ENCODE peak calls at places on chromosome 22, in nine cellular contexts. One of them, this sample, is unnamed.

GRCh38 chr22:44387486-44387885 is 74.7 kb upstream of the SHISAL1 start:
- DNase-seq in OCI-LY7: no peak
- DNase-seq in suprapubic skin: no peak
- DNase-seq in heart right ventricle: no peak
- DNase-seq in AG04450: no peak
- DNase-seq in uterus: no peak
- DNase-seq in mammary epithelial cell: no peak
- DNase-seq in A673: no peak
- DNase-seq in choroid plexus epithelial cell: no peak
- DNase-seq in this sample: no peak

GRCh38 chr22:44220727-44221680 is 40.3 kb downstream of the PARVG start:
- DNase-seq in OCI-LY7: no peak
- DNase-seq in suprapubic skin: no peak
- DNase-seq in heart right ventricle: no peak
- DNase-seq in AG04450: no peak
- DNase-seq in uterus: no peak
- DNase-seq in mammary epithelial cell: no peak
- DNase-seq in A673: no peak
- DNase-seq in choroid plexus epithelial cell: no peak
- DNase-seq in this sample: no peak

GRCh38 chr22:49230194-49230577 is 597.5 kb downstream of the BRD1 start:
- DNase-seq in OCI-LY7: no peak
- DNase-seq in suprapubic skin: peak; percentile 33
- DNase-seq in heart right ventricle: no peak
- DNase-seq in AG04450: no peak
- DNase-seq in uterus: no peak
- DNase-seq in mammary epithelial cell: no peak
- DNase-seq in A673: peak; percentile 41
- DNase-seq in choroid plexus epithelial cell: no peak
- DNase-seq in this sample: no peak

GRCh38 chr22:44973829-44974228 is 36.0 kb downstream of the PHF21B start:
- DNase-seq in OCI-LY7: no peak
- DNase-seq in suprapubic skin: no peak
- DNase-seq in heart right ventricle: no peak
- DNase-seq in AG04450: no peak
- DNase-seq in uterus: no peak
- DNase-seq in mammary epithelial cell: no peak
- DNase-seq in A673: no peak
- DNase-seq in choroid plexus epithelial cell: no peak
- DNase-seq in this sample: no peak

GRCh38 chr22:41833369-41834004 is 582 bp downstream of the SREBF2 start:
- DNase-seq in OCI-LY7: peak; percentile 55
- DNase-seq in suprapubic skin: peak; percentile 80
- DNase-seq in heart right ventricle: peak; percentile 24
- DNase-seq in AG04450: no peak
- DNase-seq in uterus: peak; percentile 41
- DNase-seq in mammary epithelial cell: peak; percentile 44
- DNase-seq in A673: peak; percentile 49
- DNase-seq in choroid plexus epithelial cell: no peak
- DNase-seq in this sample: no peak

GRCh38 chr22:22896601-22897000 is 9.0 kb downstream of the IGLL5 start:
- DNase-seq in OCI-LY7: no peak
- DNase-seq in suprapubic skin: no peak
- DNase-seq in heart right ventricle: no peak
- DNase-seq in AG04450: no peak
- DNase-seq in uterus: no peak
- DNase-seq in mammary epithelial cell: no peak
- DNase-seq in A673: no peak
- DNase-seq in choroid plexus epithelial cell: no peak
- DNase-seq in this sample: no peak

GRCh38 chr22:35552846-35553245 is 12.2 kb downstream of the RASD2 start:
- DNase-seq in OCI-LY7: no peak
- DNase-seq in suprapubic skin: no peak
- DNase-seq in heart right ventricle: no peak
- DNase-seq in AG04450: no peak
- DNase-seq in uterus: no peak
- DNase-seq in mammary epithelial cell: no peak
- DNase-seq in A673: no peak
- DNase-seq in choroid plexus epithelial cell: no peak
- DNase-seq in this sample: no peak

GRCh38 chr22:22692707-22693530 is 48.5 kb downstream of the GGTLC2 start:
- DNase-seq in OCI-LY7: peak; percentile 83
- DNase-seq in suprapubic skin: no peak
- DNase-seq in heart right ventricle: no peak
- DNase-seq in AG04450: no peak
- DNase-seq in uterus: no peak
- DNase-seq in mammary epithelial cell: peak; percentile 17
- DNase-seq in A673: peak; percentile 30
- DNase-seq in choroid plexus epithelial cell: peak; percentile 53
- DNase-seq in this sample: no peak

GRCh38 chr22:22935056-22935545 is 47.5 kb downstream of the IGLL5 start:
- DNase-seq in OCI-LY7: no peak
- DNase-seq in suprapubic skin: no peak
- DNase-seq in heart right ventricle: no peak
- DNase-seq in AG04450: no peak
- DNase-seq in uterus: no peak
- DNase-seq in mammary epithelial cell: no peak
- DNase-seq in A673: no peak
- DNase-seq in choroid plexus epithelial cell: no peak
- DNase-seq in this sample: no peak

GRCh38 chr22:22830193-22830592 is 57.4 kb upstream of the IGLL5 start:
- DNase-seq in OCI-LY7: no peak
- DNase-seq in suprapubic skin: no peak
- DNase-seq in heart right ventricle: no peak
- DNase-seq in AG04450: no peak
- DNase-seq in uterus: no peak
- DNase-seq in mammary epithelial cell: no peak
- DNase-seq in A673: no peak
- DNase-seq in choroid plexus epithelial cell: no peak
- DNase-seq in this sample: no peak

DNA sequence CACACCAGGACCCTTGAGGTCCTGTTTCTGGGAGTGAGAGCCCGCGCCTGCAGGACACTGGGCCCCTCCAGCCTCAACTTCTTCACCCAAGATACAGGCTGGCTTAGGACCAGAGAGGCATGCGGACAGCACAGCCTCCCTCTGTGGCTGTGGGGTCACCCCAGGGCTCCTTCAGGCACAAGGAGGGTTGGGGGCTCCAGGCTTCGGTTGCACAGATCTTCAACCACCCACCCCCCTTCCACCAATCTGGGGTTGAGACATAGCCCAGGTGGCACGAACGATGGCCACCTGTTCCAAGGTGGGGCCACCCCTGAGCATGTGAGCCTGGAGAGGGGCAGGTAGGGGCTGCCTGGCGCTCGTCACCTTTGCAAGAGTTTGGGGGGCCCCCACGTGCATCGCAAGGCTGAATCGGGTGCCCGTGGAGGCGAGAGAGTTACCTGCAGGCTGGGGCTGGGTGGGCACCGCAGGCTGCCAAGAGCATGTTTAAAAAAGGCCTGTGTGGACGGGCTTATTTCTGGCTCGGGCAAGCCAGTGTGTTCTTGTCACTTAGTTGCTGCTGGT is 1.2 kb downstream of the ZDHHC8 start:
- DNase-seq in OCI-LY7: no peak
- DNase-seq in suprapubic skin: no peak
- DNase-seq in heart right ventricle: no peak
- DNase-seq in AG04450: no peak
- DNase-seq in uterus: no peak
- DNase-seq in mammary epithelial cell: no peak
- DNase-seq in A673: no peak
- DNase-seq in choroid plexus epithelial cell: no peak
- DNase-seq in this sample: no peak
- H3K4me3 ChIP-seq in OCI-LY7: no peak overlapping the region
- H3K4me3 ChIP-seq in suprapubic skin: peak overlapping the region; percentile 98
- H3K4me3 ChIP-seq in heart right ventricle: peak overlapping the region; percentile 99
- H3K4me3 ChIP-seq in AG04450: peak overlapping the region; percentile 79
- H3K4me3 ChIP-seq in uterus: peak overlapping the region; percentile 94
- H3K4me3 ChIP-seq in mammary epithelial cell: peak overlapping the region; percentile 84
- H3K4me3 ChIP-seq in A673: peak overlapping the region; percentile 88
- H3K4me3 ChIP-seq in choroid plexus epithelial cell: peak overlapping the region; percentile 82
- H3K4me3 ChIP-seq in this sample: peak overlapping the region; percentile 89

GRCh38 chr22:42974223-42974622 is 40.7 kb downstream of the PACSIN2 start:
- DNase-seq in OCI-LY7: no peak
- DNase-seq in suprapubic skin: no peak
- DNase-seq in heart right ventricle: no peak
- DNase-seq in AG04450: no peak
- DNase-seq in uterus: no peak
- DNase-seq in mammary epithelial cell: no peak
- DNase-seq in A673: no peak
- DNase-seq in choroid plexus epithelial cell: no peak
- DNase-seq in this sample: no peak
- H3K4me3 ChIP-seq in OCI-LY7: no peak overlapping the region
- H3K4me3 ChIP-seq in suprapubic skin: no peak overlapping the region
- H3K4me3 ChIP-seq in heart right ventricle: no peak overlapping the region
- H3K4me3 ChIP-seq in AG04450: no peak overlapping the region
- H3K4me3 ChIP-seq in uterus: no peak overlapping the region
- H3K4me3 ChIP-seq in mammary epithelial cell: no peak overlapping the region
- H3K4me3 ChIP-seq in A673: no peak overlapping the region
- H3K4me3 ChIP-seq in choroid plexus epithelial cell: no peak overlapping the region
- H3K4me3 ChIP-seq in this sample: no peak overlapping the region

GRCh38 chr22:46088541-46089311 is 61.6 kb upstream of the PPARA start:
- DNase-seq in OCI-LY7: no peak
- DNase-seq in suprapubic skin: peak; percentile 75
- DNase-seq in heart right ventricle: peak; percentile 58
- DNase-seq in AG04450: no peak
- DNase-seq in uterus: peak; percentile 50
- DNase-seq in mammary epithelial cell: peak; percentile 82
- DNase-seq in A673: no peak
- DNase-seq in choroid plexus epithelial cell: peak; percentile 76
- DNase-seq in this sample: peak; percentile 45
- H3K4me3 ChIP-seq in OCI-LY7: no peak overlapping the region
- H3K4me3 ChIP-seq in suprapubic skin: peak overlapping the region; percentile 79
- H3K4me3 ChIP-seq in heart right ventricle: peak overlapping the region; percentile 27
- H3K4me3 ChIP-seq in AG04450: no peak overlapping the region
- H3K4me3 ChIP-seq in uterus: peak overlapping the region; percentile 7
- H3K4me3 ChIP-seq in mammary epithelial cell: peak overlapping the region; percentile 95
- H3K4me3 ChIP-seq in A673: no peak overlapping the region
- H3K4me3 ChIP-seq in choroid plexus epithelial cell: no peak overlapping the region
- H3K4me3 ChIP-seq in this sample: no peak overlapping the region

GRCh38 chr22:19892249-19892879 is 37.7 kb upstream of the GNB1L start:
- DNase-seq in OCI-LY7: peak; percentile 66
- DNase-seq in suprapubic skin: no peak
- DNase-seq in heart right ventricle: no peak
- DNase-seq in AG04450: no peak
- DNase-seq in uterus: peak; percentile 47
- DNase-seq in mammary epithelial cell: peak; percentile 16
- DNase-seq in A673: no peak
- DNase-seq in choroid plexus epithelial cell: peak; percentile 70
- DNase-seq in this sample: no peak
- H3K4me3 ChIP-seq in OCI-LY7: peak overlapping the region; percentile 33
- H3K4me3 ChIP-seq in suprapubic skin: no peak overlapping the region
- H3K4me3 ChIP-seq in heart right ventricle: no peak overlapping the region
- H3K4me3 ChIP-seq in AG04450: no peak overlapping the region
- H3K4me3 ChIP-seq in uterus: peak overlapping the region; percentile 1
- H3K4me3 ChIP-seq in mammary epithelial cell: no peak overlapping the region
- H3K4me3 ChIP-seq in A673: no peak overlapping the region
- H3K4me3 ChIP-seq in choroid plexus epithelial cell: peak overlapping the region; percentile 33
- H3K4me3 ChIP-seq in this sample: no peak overlapping the region

GRCh38 chr22:37557321-37558001 is 2.8 kb upstream of the CDC42EP1 start:
- DNase-seq in OCI-LY7: no peak
- DNase-seq in suprapubic skin: no peak
- DNase-seq in heart right ventricle: no peak
- DNase-seq in AG04450: no peak
- DNase-seq in uterus: no peak
- DNase-seq in mammary epithelial cell: no peak
- DNase-seq in A673: no peak
- DNase-seq in choroid plexus epithelial cell: no peak
- DNase-seq in this sample: no peak

GRCh38 chr22:37555029-37555428 is 5.3 kb upstream of the CDC42EP1 start:
- DNase-seq in OCI-LY7: no peak
- DNase-seq in suprapubic skin: no peak
- DNase-seq in heart right ventricle: no peak
- DNase-seq in AG04450: no peak
- DNase-seq in uterus: no peak
- DNase-seq in mammary epithelial cell: no peak
- DNase-seq in A673: no peak
- DNase-seq in choroid plexus epithelial cell: no peak
- DNase-seq in this sample: no peak

GRCh38 chr22:37559521-37559900 is 769 bp upstream of the CDC42EP1 start:
- DNase-seq in OCI-LY7: no peak
- DNase-seq in suprapubic skin: no peak
- DNase-seq in heart right ventricle: no peak
- DNase-seq in AG04450: no peak
- DNase-seq in uterus: no peak
- DNase-seq in mammary epithelial cell: no peak
- DNase-seq in A673: no peak
- DNase-seq in choroid plexus epithelial cell: no peak
- DNase-seq in this sample: no peak

GRCh38 chr22:37558815-37559214 is 1.5 kb upstream of the CDC42EP1 start:
- DNase-seq in OCI-LY7: no peak
- DNase-seq in suprapubic skin: no peak
- DNase-seq in heart right ventricle: no peak
- DNase-seq in AG04450: no peak
- DNase-seq in uterus: no peak
- DNase-seq in mammary epithelial cell: no peak
- DNase-seq in A673: no peak
- DNase-seq in choroid plexus epithelial cell: no peak
- DNase-seq in this sample: no peak

GRCh38 chr22:37556750-37557149 is 3.5 kb upstream of the CDC42EP1 start:
- DNase-seq in OCI-LY7: no peak
- DNase-seq in suprapubic skin: no peak
- DNase-seq in heart right ventricle: no peak
- DNase-seq in AG04450: no peak
- DNase-seq in uterus: no peak
- DNase-seq in mammary epithelial cell: no peak
- DNase-seq in A673: no peak
- DNase-seq in choroid plexus epithelial cell: no peak
- DNase-seq in this sample: no peak
- H3K4me3 ChIP-seq in OCI-LY7: no peak overlapping the region
- H3K4me3 ChIP-seq in suprapubic skin: no peak overlapping the region
- H3K4me3 ChIP-seq in heart right ventricle: no peak overlapping the region
- H3K4me3 ChIP-seq in AG04450: no peak overlapping the region
- H3K4me3 ChIP-seq in uterus: no peak overlapping the region
- H3K4me3 ChIP-seq in mammary epithelial cell: no peak overlapping the region
- H3K4me3 ChIP-seq in A673: no peak overlapping the region
- H3K4me3 ChIP-seq in choroid plexus epithelial cell: no peak overlapping the region
- H3K4me3 ChIP-seq in this sample: no peak overlapping the region